ENCODE peak calls at places on chromosomes 16 and 17, in seven cellular contexts. K is A549, Z is suprapubic skin, J is transverse colon, N is tibial nerve, P is stomach, M is H1. D is an unnamed sample.

GRCh38 chr16:86660623-86661022 is 82.3 kb downstream of the FOXL1 start:
- DNase-seq in K (no peak), Z (no peak), J (no peak), N (no peak), P (no peak), M (no peak), D (no peak)

GRCh38 chr16:852451-853185 is 52.1 kb upstream of the GNG13 start:
- DNase-seq in K (no peak), Z (no peak), J (no peak), N (no peak), P (no peak), M (no peak), D (no peak)

GRCh38 chr17:39462644-39463375 is 1.5 kb downstream of the CDK12 start:
- DNase-seq in K (peak), Z (peak), J (peak), N (no peak), P (no peak), M (peak), D (no peak)

GRCh38 chr16:69131749-69132423 is 502 bp downstream of the CHTF8 start:
- DNase-seq in K (peak), Z (peak), J (peak), N (peak), P (peak), M (peak), D (peak)

GRCh38 chr17:41413982-41414381 is 10.4 kb downstream of the KRT37 start:
- DNase-seq in K (no peak), Z (no peak), J (no peak), N (no peak), P (no peak), M (no peak), D (no peak)

GRCh38 chr16:5186381-5186903 is 88.8 kb upstream of the EEF2KMT start:
- DNase-seq in K (no peak), Z (no peak), J (no peak), N (no peak), P (no peak), M (no peak), D (no peak)

GRCh38 chr17:63407741-63408330 is 38.3 kb downstream of the CYB561 start:
- DNase-seq in K (no peak), Z (no peak), J (no peak), N (no peak), P (no peak), M (no peak), D (no peak)

GRCh38 chr17:14748036-14748715 is 447.3 kb downstream of the HS3ST3B1 start:
- DNase-seq in K (no peak), Z (no peak), J (no peak), N (no peak), P (no peak), M (no peak), D (no peak)

GRCh38 chr16:10081201-10081940 is 100.9 kb downstream of the GRIN2A start:
- DNase-seq in K (no peak), Z (no peak), J (no peak), N (no peak), P (no peak), M (no peak), D (no peak)

GRCh38 chr16:30858829-30859423 is 35.0 kb downstream of the BCL7C start:
- DNase-seq in K (no peak), Z (no peak), J (no peak), N (no peak), P (no peak), M (no peak), D (no peak)

GRCh38 chr17:41301204-41301790 is 1.4 kb downstream of the KRTAP29-1 start:
- DNase-seq in K (no peak), Z (no peak), J (no peak), N (no peak), P (no peak), M (no peak), D (no peak)

GRCh38 chr16:76081936-76082335 is 195.3 kb upstream of the CNTNAP4 start:
- DNase-seq in K (no peak), Z (no peak), J (no peak), N (no peak), P (no peak), M (no peak), D (no peak)

GRCh38 chr16:19840524-19841110 is 44.0 kb downstream of the GPRC5B start:
- DNase-seq in K (no peak), Z (no peak), J (no peak), N (no peak), P (no peak), M (no peak), D (no peak)

GRCh38 chr17:65064452-65065019 is 8.0 kb upstream of the GNA13 start:
- DNase-seq in K (peak), Z (no peak), J (no peak), N (no peak), P (no peak), M (no peak), D (no peak)

GRCh38 chr17:8153550-8153956 is 1.3 kb upstream of the PER1 start:
- DNase-seq in K (peak), Z (no peak), J (peak), N (peak), P (peak), M (no peak), D (peak)

GRCh38 chr17:31858647-31859486 is at the start of gene COPRS:
- DNase-seq in K (peak), Z (peak), J (peak), N (peak), P (peak), M (peak), D (peak)

GRCh38 chr17:15289285-15290185 is 24.4 kb upstream of the PMP22 start:
- DNase-seq in K (peak), Z (no peak), J (no peak), N (no peak), P (no peak), M (no peak), D (no peak)

GRCh38 chr17:2053380-2054261 is 1.3 kb upstream of the HIC1 start:
- DNase-seq in K (peak), Z (peak), J (peak), N (peak), P (peak), M (peak), D (peak)

GRCh38 chr16:87074635-87075318 is 242.4 kb downstream of the C16orf95 start:
- DNase-seq in K (no peak), Z (no peak), J (peak), N (no peak), P (no peak), M (no peak), D (no peak)

GRCh38 chr16:50311134-50311528 is 44.8 kb downstream of the ADCY7 start:
- DNase-seq in K (no peak), Z (peak), J (no peak), N (no peak), P (peak), M (no peak), D (no peak)

GRCh38 chr16:29743475-29743826 is 2.3 kb downstream of the C16orf54 start:
- DNase-seq in K (no peak), Z (no peak), J (no peak), N (no peak), P (no peak), M (no peak), D (no peak)

DNA sequence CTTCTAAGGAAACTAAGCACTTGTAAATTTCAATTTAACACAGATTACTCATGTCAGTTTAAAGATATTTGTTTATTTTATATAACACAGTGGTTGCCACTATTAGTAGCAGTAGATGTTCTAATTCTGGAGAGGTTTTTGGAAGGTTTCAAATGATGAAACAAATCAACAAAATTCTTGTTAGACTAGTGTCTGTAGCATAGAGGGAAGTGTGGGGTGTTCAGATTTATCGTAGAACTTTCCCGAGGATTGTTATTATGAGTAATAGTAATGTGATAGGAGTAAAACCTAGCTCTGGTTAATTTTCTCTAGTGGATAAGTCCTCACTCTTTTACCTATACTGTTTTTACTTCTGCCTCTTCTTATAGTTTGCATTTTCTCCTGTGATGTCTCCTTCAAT is 6.3 kb downstream of the GAN start:
- DNase-seq in K (no peak), Z (no peak), J (no peak), N (no peak), P (no peak), M (no peak), D (no peak)
- TF ChIP-seq EP300 in K (no peak), Z (no peak), J (no peak), N (no peak), P (no peak), M (no peak), D (no peak)

GRCh38 chr16:8850279-8850885 is 18.4 kb downstream of the CARHSP1 start:
- DNase-seq in K (no peak), Z (no peak), J (no peak), N (peak), P (no peak), M (no peak), D (no peak)
- TF ChIP-seq EP300 in K (no peak), Z (no peak), J (no peak), N (peak), P (peak), M (no peak), D (no peak)

DNA sequence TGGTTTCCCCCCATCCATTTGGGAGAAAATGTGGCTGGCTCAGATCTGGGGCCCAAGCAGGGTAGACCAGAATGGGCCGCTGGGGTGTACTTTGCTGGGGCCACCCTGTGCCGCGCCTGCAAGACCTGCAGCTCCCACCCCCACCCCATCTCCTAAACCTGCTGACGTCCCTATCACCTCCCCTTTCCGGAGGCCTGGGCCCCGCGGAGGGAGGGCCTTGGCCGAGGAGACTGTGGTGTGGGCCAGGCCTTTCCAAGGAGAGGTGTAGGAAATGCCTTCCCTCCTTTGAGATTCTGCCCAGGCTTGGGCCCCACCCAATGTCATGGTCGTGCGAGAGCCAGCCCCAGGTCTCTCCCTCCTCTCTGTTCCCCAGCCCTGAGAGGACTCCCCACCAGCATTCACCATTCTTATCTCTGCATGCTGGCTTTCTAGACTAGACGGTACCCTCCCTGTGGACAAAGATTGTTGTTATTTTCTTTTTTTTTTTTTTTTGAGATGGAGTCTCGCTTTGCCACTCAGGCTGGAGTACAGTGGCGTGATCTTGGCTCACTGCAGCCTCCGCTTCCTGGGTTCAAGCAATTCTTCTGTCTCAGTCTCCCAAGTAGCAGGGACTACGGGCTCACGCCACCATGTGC is 3.8 kb upstream of the WFIKKN2 start:
- DNase-seq in K (no peak), Z (no peak), J (no peak), N (no peak), P (peak), M (no peak), D (peak)
- TF ChIP-seq EP300 in K (no peak), Z (no peak), J (no peak), N (no peak), P (no peak), M (no peak), D (no peak)

DNA sequence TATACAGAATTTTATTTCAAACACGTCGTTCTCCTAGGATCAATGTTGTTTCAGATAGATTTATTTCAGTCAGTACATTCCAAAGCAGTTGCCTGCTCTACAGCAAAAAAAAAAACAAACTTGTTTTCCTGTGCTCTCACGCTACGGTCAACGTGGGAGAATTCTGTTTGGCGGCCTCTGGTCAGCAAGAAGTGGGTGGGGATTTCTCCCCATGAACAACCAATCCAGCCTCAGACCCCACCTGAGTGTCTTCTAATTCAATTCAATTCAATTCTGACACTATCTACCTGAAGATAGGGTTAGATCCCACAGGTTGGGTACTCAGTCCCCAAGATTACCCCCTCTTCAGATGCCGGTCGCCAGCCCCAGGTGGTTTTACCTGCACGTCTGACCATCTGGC is 22.1 kb downstream of the C17orf58 start:
- DNase-seq in K (no peak), Z (no peak), J (no peak), N (no peak), P (no peak), M (no peak), D (no peak)
- TF ChIP-seq EP300 in K (no peak), Z (no peak), J (no peak), N (no peak), P (no peak), M (no peak), D (no peak)

DNA sequence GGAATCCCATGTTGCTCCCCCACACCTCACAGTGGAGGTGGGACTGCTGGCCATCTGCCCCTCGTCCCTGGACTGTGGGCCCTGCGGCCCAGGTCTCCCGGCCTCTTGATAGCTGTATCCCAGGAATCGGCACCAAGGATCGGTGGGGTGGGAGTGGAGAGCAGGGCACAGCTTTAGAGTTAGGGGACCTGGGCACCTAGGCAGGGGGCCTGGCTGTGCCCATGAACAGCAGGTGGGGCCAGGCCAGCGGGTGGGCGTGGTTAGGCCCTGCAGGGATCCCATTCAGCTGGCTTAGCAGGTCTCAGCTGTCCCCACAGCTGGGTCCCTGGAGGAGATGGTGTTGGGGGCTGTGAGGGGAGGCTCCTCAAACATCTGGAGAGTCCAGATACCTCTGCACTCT is 49.2 kb downstream of the SREBF1 start:
- DNase-seq in K (no peak), Z (no peak), J (no peak), N (no peak), P (no peak), M (no peak), D (no peak)
- TF ChIP-seq EP300 in K (no peak), Z (no peak), J (no peak), N (no peak), P (no peak), M (no peak), D (no peak)

DNA sequence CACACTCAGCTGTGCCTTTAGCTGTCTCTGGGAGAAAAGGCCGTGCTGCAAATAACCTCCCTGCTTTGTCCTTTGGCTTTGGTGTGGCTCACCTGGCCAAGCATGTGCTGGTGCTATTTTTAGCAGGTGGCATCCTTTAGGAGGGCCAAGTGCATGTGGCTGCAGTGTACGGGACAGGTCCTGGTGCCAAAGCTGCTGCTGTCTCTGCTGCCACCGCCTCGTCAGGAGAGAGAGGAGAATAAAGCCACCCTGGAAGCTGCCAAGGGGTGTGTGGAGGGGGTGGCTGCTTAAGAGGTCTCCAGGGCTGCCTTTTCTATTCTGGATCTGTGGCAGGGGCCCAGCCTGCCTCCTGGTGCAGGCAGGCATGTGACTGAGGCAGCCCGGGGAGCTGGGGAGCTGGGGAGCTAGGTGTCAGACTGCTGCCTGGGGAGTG is 6.2 kb downstream of the AKAP1 start:
- DNase-seq in K (no peak), Z (peak), J (no peak), N (no peak), P (peak), M (no peak), D (no peak)
- TF ChIP-seq EP300 in K (no peak), Z (no peak), J (no peak), N (no peak), P (no peak), M (no peak), D (no peak)

GRCh38 chr16:12925026-12925425 is 23.6 kb downstream of the SHISA9 start:
- DNase-seq in K (no peak), Z (no peak), J (no peak), N (no peak), P (no peak), M (no peak), D (no peak)

GRCh38 chr16:12917653-12918052 is 16.3 kb downstream of the SHISA9 start:
- DNase-seq in K (peak), Z (no peak), J (no peak), N (no peak), P (no peak), M (no peak), D (no peak)

GRCh38 chr16:12917246-12917645 is 15.8 kb downstream of the SHISA9 start:
- DNase-seq in K (no peak), Z (no peak), J (no peak), N (no peak), P (no peak), M (no peak), D (no peak)

DNA sequence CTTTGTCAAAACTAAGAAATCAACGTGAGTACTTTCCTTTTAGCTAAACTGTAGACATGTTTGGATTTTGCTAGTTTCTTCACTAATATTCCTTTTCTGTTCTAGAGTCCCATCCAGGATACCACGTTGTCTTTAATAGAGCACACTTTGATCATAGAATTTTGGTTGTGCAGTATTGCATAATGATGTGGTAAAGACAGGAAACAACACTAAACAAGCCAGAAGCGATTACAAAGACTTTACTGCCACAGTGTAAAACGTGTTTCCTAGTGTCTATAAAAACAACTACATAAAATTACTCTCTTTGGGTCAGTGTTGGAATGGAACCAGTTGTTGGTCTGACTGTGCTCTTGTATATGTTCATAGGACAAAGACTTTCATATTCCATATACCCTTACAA is 19.3 kb downstream of the SHISA9 start:
- DNase-seq in K (no peak), Z (no peak), J (no peak), N (no peak), P (no peak), M (no peak), D (no peak)
- TF ChIP-seq EP300 in K (no peak), Z (no peak), J (no peak), N (no peak), P (no peak), M (no peak), D (no peak)